ENCODE peak calls at places on chromosomes 13 and 19, in seven cellular contexts. One of them, this sample, is unnamed.
A peak's percentile ranks its signal among the peaks of the same experiment; 100 is the strongest.

GRCh38 chr13:107883561-107884175 is 331.7 kb downstream of the LIG4 start:
- DNase-seq in colonic mucosa: no peak
- DNase-seq in WERI-Rb-1: no peak
- DNase-seq in neural progenitor cell: no peak
- DNase-seq in lung: no peak
- DNase-seq in right cardiac atrium: no peak
- DNase-seq in left lung: no peak
- DNase-seq in this sample: no peak

GRCh38 chr19:4505570-4506448 is 12.5 kb downstream of the PLIN4 start:
- DNase-seq in colonic mucosa: no peak
- DNase-seq in WERI-Rb-1: no peak
- DNase-seq in neural progenitor cell: no peak
- DNase-seq in lung: no peak
- DNase-seq in right cardiac atrium: no peak
- DNase-seq in left lung: no peak
- DNase-seq in this sample: no peak

GRCh38 chr13:20704459-20705069 is 1.1 kb downstream of the IL17D start:
- DNase-seq in colonic mucosa: no peak
- DNase-seq in WERI-Rb-1: no peak
- DNase-seq in neural progenitor cell: no peak
- DNase-seq in lung: no peak
- DNase-seq in right cardiac atrium: no peak
- DNase-seq in left lung: no peak
- DNase-seq in this sample: no peak

GRCh38 chr13:26585136-26585535 is 27.7 kb downstream of the WASF3 start:
- DNase-seq in colonic mucosa: no peak
- DNase-seq in WERI-Rb-1: no peak
- DNase-seq in neural progenitor cell: no peak
- DNase-seq in lung: no peak
- DNase-seq in right cardiac atrium: no peak
- DNase-seq in left lung: no peak
- DNase-seq in this sample: no peak

GRCh38 chr13:75050419-75051066 is 431.4 kb downstream of the TBC1D4 start:
- DNase-seq in colonic mucosa: no peak
- DNase-seq in WERI-Rb-1: no peak
- DNase-seq in neural progenitor cell: no peak
- DNase-seq in lung: no peak
- DNase-seq in right cardiac atrium: no peak
- DNase-seq in left lung: no peak
- DNase-seq in this sample: no peak

GRCh38 chr19:35901055-35901644 is 810 bp upstream of the NFKBID start:
- DNase-seq in colonic mucosa: no peak
- DNase-seq in WERI-Rb-1: no peak
- DNase-seq in neural progenitor cell: no peak
- DNase-seq in lung: no peak
- DNase-seq in right cardiac atrium: no peak
- DNase-seq in left lung: peak; percentile 62
- DNase-seq in this sample: no peak

GRCh38 chr13:35994131-35994966 is 136.8 kb downstream of the DCLK1 start:
- DNase-seq in colonic mucosa: no peak
- DNase-seq in WERI-Rb-1: no peak
- DNase-seq in neural progenitor cell: no peak
- DNase-seq in lung: no peak
- DNase-seq in right cardiac atrium: peak; percentile 59
- DNase-seq in left lung: no peak
- DNase-seq in this sample: no peak

GRCh38 chr19:7421941-7422744 is 66.7 kb downstream of the PEX11G start:
- DNase-seq in colonic mucosa: no peak
- DNase-seq in WERI-Rb-1: no peak
- DNase-seq in neural progenitor cell: no peak
- DNase-seq in lung: no peak
- DNase-seq in right cardiac atrium: no peak
- DNase-seq in left lung: no peak
- DNase-seq in this sample: no peak

GRCh38 chr19:29651622-29652394 is 13.5 kb upstream of the PLEKHF1 start:
- DNase-seq in colonic mucosa: no peak
- DNase-seq in WERI-Rb-1: no peak
- DNase-seq in neural progenitor cell: no peak
- DNase-seq in lung: no peak
- DNase-seq in right cardiac atrium: no peak
- DNase-seq in left lung: no peak
- DNase-seq in this sample: no peak

GRCh38 chr13:50513528-50513863 is 330.0 kb downstream of the DLEU7 start:
- DNase-seq in colonic mucosa: no peak
- DNase-seq in WERI-Rb-1: no peak
- DNase-seq in neural progenitor cell: no peak
- DNase-seq in lung: no peak
- DNase-seq in right cardiac atrium: no peak
- DNase-seq in left lung: no peak
- DNase-seq in this sample: no peak

GRCh38 chr13:113776231-113777125 is 17.5 kb downstream of the TMEM255B start:
- DNase-seq in colonic mucosa: no peak
- DNase-seq in WERI-Rb-1: peak; percentile 82
- DNase-seq in neural progenitor cell: no peak
- DNase-seq in lung: no peak
- DNase-seq in right cardiac atrium: no peak
- DNase-seq in left lung: no peak
- DNase-seq in this sample: no peak

GRCh38 chr13:30373727-30374126 is 48.6 kb upstream of the UBE2L5 start:
- DNase-seq in colonic mucosa: no peak
- DNase-seq in WERI-Rb-1: no peak
- DNase-seq in neural progenitor cell: no peak
- DNase-seq in lung: no peak
- DNase-seq in right cardiac atrium: no peak
- DNase-seq in left lung: no peak
- DNase-seq in this sample: no peak

GRCh38 chr19:33282036-33282686 is 20.2 kb downstream of the CEBPA start:
- DNase-seq in colonic mucosa: no peak
- DNase-seq in WERI-Rb-1: no peak
- DNase-seq in neural progenitor cell: no peak
- DNase-seq in lung: no peak
- DNase-seq in right cardiac atrium: no peak
- DNase-seq in left lung: peak; percentile 62
- DNase-seq in this sample: no peak

GRCh38 chr13:46389985-46390384 is 2.9 kb upstream of the RUBCNL start:
- DNase-seq in colonic mucosa: peak; percentile 72
- DNase-seq in WERI-Rb-1: no peak
- DNase-seq in neural progenitor cell: peak; percentile 60
- DNase-seq in lung: no peak
- DNase-seq in right cardiac atrium: no peak
- DNase-seq in left lung: no peak
- DNase-seq in this sample: peak; percentile 24

GRCh38 chr13:46388846-46389245 is 1.8 kb upstream of the RUBCNL start:
- DNase-seq in colonic mucosa: no peak
- DNase-seq in WERI-Rb-1: no peak
- DNase-seq in neural progenitor cell: no peak
- DNase-seq in lung: no peak
- DNase-seq in right cardiac atrium: no peak
- DNase-seq in left lung: no peak
- DNase-seq in this sample: no peak

GRCh38 chr13:46388308-46388707 is 1.3 kb upstream of the RUBCNL start:
- DNase-seq in colonic mucosa: no peak
- DNase-seq in WERI-Rb-1: no peak
- DNase-seq in neural progenitor cell: no peak
- DNase-seq in lung: no peak
- DNase-seq in right cardiac atrium: no peak
- DNase-seq in left lung: no peak
- DNase-seq in this sample: no peak

GRCh38 chr13:46386996-46387851 is at the start of gene RUBCNL:
- DNase-seq in colonic mucosa: peak; percentile 81
- DNase-seq in WERI-Rb-1: peak; percentile 81
- DNase-seq in neural progenitor cell: peak; percentile 84
- DNase-seq in lung: no peak
- DNase-seq in right cardiac atrium: peak; percentile 35
- DNase-seq in left lung: peak; percentile 88
- DNase-seq in this sample: peak; percentile 24

DNA sequence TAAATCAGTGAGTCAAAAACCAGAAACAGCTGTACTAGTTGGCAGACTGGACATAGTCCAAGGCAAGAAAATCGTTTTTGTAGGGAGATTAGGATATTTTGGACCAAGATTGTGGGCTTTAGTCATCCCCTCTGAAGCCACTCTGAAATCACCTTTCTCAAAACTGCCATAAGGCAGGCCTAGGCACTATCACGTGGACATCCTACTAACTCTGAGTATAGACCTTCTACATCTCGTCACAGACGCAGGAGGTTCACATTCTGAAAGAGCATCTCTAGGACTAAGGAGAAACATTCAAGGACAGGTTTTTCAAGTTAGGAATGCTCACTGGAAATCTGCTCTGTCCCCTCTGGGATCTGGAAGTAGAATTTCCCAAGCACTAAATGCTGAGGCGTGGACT is 2.4 kb upstream of the RUBCNL start:
- DNase-seq in colonic mucosa: no peak
- DNase-seq in WERI-Rb-1: no peak
- DNase-seq in neural progenitor cell: no peak
- DNase-seq in lung: no peak
- DNase-seq in right cardiac atrium: no peak
- DNase-seq in left lung: no peak
- DNase-seq in this sample: no peak
- H3K27ac ChIP-seq in colonic mucosa: peak overlapping the region; percentile 61
- H3K27ac ChIP-seq in WERI-Rb-1: no peak overlapping the region
- H3K27ac ChIP-seq in neural progenitor cell: no peak overlapping the region
- H3K27ac ChIP-seq in lung: no peak overlapping the region
- H3K27ac ChIP-seq in right cardiac atrium: no peak overlapping the region
- H3K27ac ChIP-seq in left lung: peak overlapping the region; percentile 89
- H3K27ac ChIP-seq in this sample: peak overlapping the region; percentile 13

GRCh38 chr19:18922228-18922985 is 2.9 kb downstream of the DDX49 start:
- DNase-seq in colonic mucosa: no peak
- DNase-seq in WERI-Rb-1: no peak
- DNase-seq in neural progenitor cell: no peak
- DNase-seq in lung: no peak
- DNase-seq in right cardiac atrium: peak; percentile 13
- DNase-seq in left lung: no peak
- DNase-seq in this sample: no peak
- H3K27ac ChIP-seq in colonic mucosa: no peak overlapping the region
- H3K27ac ChIP-seq in WERI-Rb-1: no peak overlapping the region
- H3K27ac ChIP-seq in neural progenitor cell: no peak overlapping the region
- H3K27ac ChIP-seq in lung: no peak overlapping the region
- H3K27ac ChIP-seq in right cardiac atrium: no peak overlapping the region
- H3K27ac ChIP-seq in left lung: no peak overlapping the region
- H3K27ac ChIP-seq in this sample: no peak overlapping the region

DNA sequence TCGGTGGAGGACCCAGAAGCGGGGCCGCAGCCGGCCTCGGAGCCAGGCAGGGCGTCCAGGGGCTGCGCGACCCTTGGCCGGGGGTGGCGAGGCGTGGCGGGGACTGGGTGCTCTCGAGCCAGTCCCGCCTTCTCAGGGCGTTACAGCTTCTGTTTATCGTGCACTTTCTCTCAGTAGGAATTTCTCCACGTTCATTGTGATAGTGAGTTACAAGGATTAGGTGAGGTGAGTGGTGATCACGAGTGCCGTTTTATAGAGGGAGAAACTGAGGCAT is 589 bp downstream of the AP1M1 start:
- DNase-seq in colonic mucosa: peak; percentile 34
- DNase-seq in WERI-Rb-1: no peak
- DNase-seq in neural progenitor cell: no peak
- DNase-seq in lung: no peak
- DNase-seq in right cardiac atrium: no peak
- DNase-seq in left lung: no peak
- DNase-seq in this sample: no peak
- H3K27ac ChIP-seq in colonic mucosa: peak overlapping the region; percentile 83
- H3K27ac ChIP-seq in WERI-Rb-1: peak overlapping the region; percentile 58
- H3K27ac ChIP-seq in neural progenitor cell: no peak overlapping the region
- H3K27ac ChIP-seq in lung: peak overlapping the region; percentile 83
- H3K27ac ChIP-seq in right cardiac atrium: peak overlapping the region; percentile 50
- H3K27ac ChIP-seq in left lung: peak overlapping the region; percentile 91
- H3K27ac ChIP-seq in this sample: peak overlapping the region; percentile 22

GRCh38 chr13:59710995-59711701 is 452.6 kb downstream of the DIAPH3 start:
- DNase-seq in colonic mucosa: no peak
- DNase-seq in WERI-Rb-1: no peak
- DNase-seq in neural progenitor cell: no peak
- DNase-seq in lung: no peak
- DNase-seq in right cardiac atrium: no peak
- DNase-seq in left lung: no peak
- DNase-seq in this sample: no peak
- H3K27ac ChIP-seq in colonic mucosa: no peak overlapping the region
- H3K27ac ChIP-seq in WERI-Rb-1: no peak overlapping the region
- H3K27ac ChIP-seq in neural progenitor cell: no peak overlapping the region
- H3K27ac ChIP-seq in lung: no peak overlapping the region
- H3K27ac ChIP-seq in right cardiac atrium: no peak overlapping the region
- H3K27ac ChIP-seq in left lung: no peak overlapping the region
- H3K27ac ChIP-seq in this sample: no peak overlapping the region

GRCh38 chr13:33676045-33676699 is 141.8 kb upstream of the RFC3 start:
- DNase-seq in colonic mucosa: peak; percentile 52
- DNase-seq in WERI-Rb-1: peak; percentile 39
- DNase-seq in neural progenitor cell: no peak
- DNase-seq in lung: no peak
- DNase-seq in right cardiac atrium: no peak
- DNase-seq in left lung: no peak
- DNase-seq in this sample: no peak
- H3K27ac ChIP-seq in colonic mucosa: peak overlapping the region; percentile 71
- H3K27ac ChIP-seq in WERI-Rb-1: no peak overlapping the region
- H3K27ac ChIP-seq in neural progenitor cell: no peak overlapping the region
- H3K27ac ChIP-seq in lung: peak overlapping the region; percentile 78
- H3K27ac ChIP-seq in right cardiac atrium: peak overlapping the region; percentile 63
- H3K27ac ChIP-seq in left lung: peak overlapping the region; percentile 9
- H3K27ac ChIP-seq in this sample: no peak overlapping the region

DNA sequence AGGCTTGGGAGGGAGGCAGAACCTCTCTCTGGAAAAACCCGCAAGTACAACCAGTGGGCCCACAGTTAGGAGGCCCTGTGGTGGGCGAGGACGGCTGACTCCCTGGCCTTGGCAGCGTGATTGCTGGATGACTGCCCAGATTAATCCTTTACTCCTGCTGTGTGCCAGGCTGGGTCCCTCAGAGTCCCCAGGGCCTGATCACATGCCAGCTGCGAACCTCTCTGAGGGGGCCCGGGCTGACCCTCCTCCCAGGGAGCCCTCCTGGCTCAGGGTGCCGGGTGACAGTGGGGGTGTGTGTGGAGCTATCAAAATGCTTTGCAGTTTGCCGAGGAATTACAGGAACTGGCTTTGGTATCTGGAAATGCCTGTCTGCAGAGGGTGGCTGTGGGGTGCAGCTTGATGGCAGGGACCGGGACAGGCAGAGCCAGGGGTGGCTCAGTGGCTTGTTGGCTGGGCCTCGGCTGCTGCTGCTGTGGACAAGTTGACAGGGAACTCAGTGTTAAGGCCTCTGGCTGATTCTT is 48.9 kb downstream of the DNM2 start:
- DNase-seq in colonic mucosa: no peak
- DNase-seq in WERI-Rb-1: no peak
- DNase-seq in neural progenitor cell: no peak
- DNase-seq in lung: no peak
- DNase-seq in right cardiac atrium: peak; percentile 57
- DNase-seq in left lung: no peak
- DNase-seq in this sample: peak; percentile 63
- H3K27ac ChIP-seq in colonic mucosa: peak overlapping the region; percentile 95
- H3K27ac ChIP-seq in WERI-Rb-1: no peak overlapping the region
- H3K27ac ChIP-seq in neural progenitor cell: no peak overlapping the region
- H3K27ac ChIP-seq in lung: peak overlapping the region; percentile 47
- H3K27ac ChIP-seq in right cardiac atrium: peak overlapping the region; percentile 89
- H3K27ac ChIP-seq in left lung: peak overlapping the region; percentile 53
- H3K27ac ChIP-seq in this sample: peak overlapping the region; percentile 68

This sample was measured in thyroid gland.